ENCODE peak calls at places on chromosomes 4 and X, in eight cellular contexts. I, A, J, T, Z, F, H and Y are unnamed samples.

GRCh38 chrX:13418126-13419091 is 98.6 kb upstream of the ATXN3L start:
- DNase-seq in I (no peak), A (no peak), J (no peak), T (no peak), Z (no peak), F (no peak), H (no peak), Y (no peak)

GRCh38 chrX:11558972-11559371 is 106.7 kb downstream of the ARHGAP6 start:
- DNase-seq in I (no peak), A (peak; percentile 20), J (no peak), T (peak; percentile 33), Z (no peak), F (peak; percentile 1), H (no peak), Y (no peak)

GRCh38 chr4:185374027-185374426 is 21.7 kb downstream of the LRP2BP start:
- DNase-seq in I (no peak), A (no peak), J (no peak), T (no peak), Z (no peak), F (no peak), H (no peak), Y (no peak)

GRCh38 chr4:90515191-90515590 is 388.0 kb downstream of the CCSER1 start:
- DNase-seq in I (no peak), A (no peak), J (no peak), T (no peak), Z (no peak), F (no peak), H (no peak), Y (no peak)

GRCh38 chr4:153651041-153651960 is 32.8 kb upstream of the TLR2 start:
- DNase-seq in I (no peak), A (no peak), J (no peak), T (peak; percentile 59), Z (peak; percentile 50), F (no peak), H (no peak), Y (no peak)

GRCh38 chrX:20001615-20002014 is 10.8 kb upstream of the BCLAF3 start:
- DNase-seq in I (no peak), A (no peak), J (no peak), T (no peak), Z (no peak), F (no peak), H (no peak), Y (no peak)

GRCh38 chr4:27267435-27268355 is 407.1 kb downstream of the STIM2 start:
- DNase-seq in I (no peak), A (no peak), J (no peak), T (no peak), Z (no peak), F (no peak), H (no peak), Y (no peak)

GRCh38 chrX:50081282-50081955 is 119.4 kb downstream of the AKAP4 start:
- DNase-seq in I (no peak), A (no peak), J (peak; percentile 50), T (no peak), Z (peak; percentile 45), F (no peak), H (peak; percentile 58), Y (no peak)

GRCh38 chr4:10086506-10087120 is 30.0 kb downstream of the WDR1 start:
- DNase-seq in I (no peak), A (no peak), J (no peak), T (no peak), Z (peak; percentile 17), F (no peak), H (peak; percentile 53), Y (no peak)

GRCh38 chrX:133702230-133702629 is 283.2 kb downstream of the GPC3 start:
- DNase-seq in I (no peak), A (no peak), J (no peak), T (no peak), Z (no peak), F (no peak), H (no peak), Y (no peak)

GRCh38 chr4:130210871-130211270 is 1114.9 kb downstream of the C4orf33 start:
- DNase-seq in I (no peak), A (no peak), J (no peak), T (no peak), Z (no peak), F (no peak), H (no peak), Y (no peak)

GRCh38 chrX:123964155-123964554 is 2.6 kb downstream of the STAG2 start:
- DNase-seq in I (no peak), A (no peak), J (no peak), T (no peak), Z (no peak), F (no peak), H (no peak), Y (no peak)

GRCh38 chrX:65528705-65529340 is 5.8 kb downstream of the LAS1L start:
- DNase-seq in I (peak; percentile 89), A (peak; percentile 71), J (no peak), T (peak; percentile 34), Z (peak; percentile 46), F (peak; percentile 42), H (peak; percentile 70), Y (no peak)

GRCh38 chr4:163251204-163251603 is 81.2 kb downstream of the NPY1R start:
- DNase-seq in I (no peak), A (no peak), J (no peak), T (no peak), Z (no peak), F (no peak), H (no peak), Y (peak; percentile 19)